ENCODE peak calls at places on chromosomes 1 and 21, in four cellular contexts. Y is MCF 10A, S is AG09309, B is AG04449. M is an unnamed sample.

GRCh38 chr1:26852701-26853100 is 10.2 kb upstream of the SFN start:
- DNase-seq in B (no peak), Y (no peak), S (no peak), M (no peak)

GRCh38 chr1:203534526-203534925 is 40.6 kb downstream of the OPTC start:
- DNase-seq in S (peak), B (peak), Y (peak), M (no peak)

GRCh38 chr21:31395268-31395667 is 51.2 kb upstream of the TIAM1 start:
- DNase-seq in S (no peak), B (no peak), Y (no peak), M (no peak)

GRCh38 chr1:220810179-220810653 is 23.5 kb downstream of the MTARC1 start:
- DNase-seq in S (peak), B (no peak), Y (peak), M (peak)

GRCh38 chr1:20426923-20427322 is 59.1 kb downstream of the CAMK2N1 start:
- DNase-seq in S (peak), B (peak), Y (peak), M (no peak)

GRCh38 chr1:6001992-6002576 is 9.9 kb upstream of the NPHP4 start:
- DNase-seq in B (no peak), Y (peak), S (no peak), M (no peak)

GRCh38 chr1:5944069-5944847 is 48.0 kb downstream of the NPHP4 start:
- DNase-seq in S (no peak), B (no peak), Y (no peak), M (no peak)

GRCh38 chr21:38721983-38722382 is 83.7 kb upstream of the ETS2 start:
- DNase-seq in Y (peak), B (no peak), S (no peak), M (no peak)

GRCh38 chr1:62882161-62882560 is 98.2 kb downstream of the ATG4C start:
- DNase-seq in S (no peak), Y (no peak), B (no peak), M (no peak)

GRCh38 chr1:90970208-90970607 is 51.6 kb downstream of the ZNF644 start:
- DNase-seq in Y (no peak), S (no peak), B (no peak), M (no peak)

GRCh38 chr1:202192770-202193613 is 607 bp upstream of the LGR6 start:
- DNase-seq in S (no peak), B (no peak), Y (peak), M (peak)

GRCh38 chr1:7042322-7043231 is 257.3 kb downstream of the CAMTA1 start:
- DNase-seq in S (no peak), B (no peak), Y (peak), M (no peak)

DNA sequence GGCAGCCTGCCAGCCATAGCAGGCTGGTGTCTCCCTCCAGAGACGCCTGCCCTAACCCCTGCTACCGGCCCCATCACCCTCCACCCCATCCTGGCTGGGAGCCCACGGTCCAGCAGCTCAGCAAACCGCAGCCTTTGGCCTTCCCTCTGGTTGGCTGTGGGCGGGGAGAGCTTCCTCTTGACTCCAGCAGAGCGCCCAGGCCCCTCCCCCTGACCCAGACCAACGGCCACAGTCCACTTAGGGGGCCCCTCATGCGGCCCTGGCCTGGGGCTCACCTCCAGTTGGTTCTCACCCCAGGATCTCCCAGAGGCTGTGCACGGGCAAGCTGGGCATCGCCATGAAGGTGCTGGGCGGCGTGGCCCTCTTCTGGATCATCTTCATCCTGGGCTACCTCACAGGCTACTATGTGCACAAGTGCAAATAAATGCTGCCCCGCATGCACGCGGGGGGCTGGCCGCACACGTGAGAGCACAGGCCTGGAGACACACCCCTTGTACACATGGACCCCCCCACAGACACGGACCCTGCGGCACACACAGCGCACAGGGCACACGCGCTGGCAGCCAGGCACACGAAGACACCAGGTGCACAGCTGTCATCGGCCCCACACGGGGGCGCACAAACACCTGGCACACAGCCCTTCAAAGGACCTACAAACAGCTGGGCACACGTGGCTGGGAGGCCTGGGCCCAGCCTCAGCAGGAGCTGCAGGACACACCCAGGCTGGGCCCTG is 3.1 kb downstream of the SMIM1 start:
- DNase-seq in Y (peak), B (no peak), S (no peak), M (no peak)
- TF ChIP-seq CTCF in Y (peak), B (peak), S (no peak), M (peak)

GRCh38 chr1:37562984-37563383 is 6.2 kb downstream of the DNALI1 start:
- DNase-seq in S (no peak), B (no peak), Y (no peak), M (no peak)

GRCh38 chr1:37559080-37559479 is 2.3 kb downstream of the DNALI1 start:
- DNase-seq in Y (no peak), S (no peak), B (no peak), M (no peak)

GRCh38 chr1:37558411-37558810 is 1.7 kb downstream of the DNALI1 start:
- DNase-seq in S (no peak), B (no peak), Y (no peak), M (no peak)

GRCh38 chr1:37561096-37561793 is 4.5 kb downstream of the DNALI1 start:
- DNase-seq in Y (no peak), S (no peak), B (no peak), M (no peak)

GRCh38 chr1:37561794-37562132 is 5.0 kb downstream of the DNALI1 start:
- DNase-seq in S (no peak), Y (peak), B (no peak), M (peak)
- TF ChIP-seq CTCF in S (peak), Y (peak), B (peak), M (peak)

DNA sequence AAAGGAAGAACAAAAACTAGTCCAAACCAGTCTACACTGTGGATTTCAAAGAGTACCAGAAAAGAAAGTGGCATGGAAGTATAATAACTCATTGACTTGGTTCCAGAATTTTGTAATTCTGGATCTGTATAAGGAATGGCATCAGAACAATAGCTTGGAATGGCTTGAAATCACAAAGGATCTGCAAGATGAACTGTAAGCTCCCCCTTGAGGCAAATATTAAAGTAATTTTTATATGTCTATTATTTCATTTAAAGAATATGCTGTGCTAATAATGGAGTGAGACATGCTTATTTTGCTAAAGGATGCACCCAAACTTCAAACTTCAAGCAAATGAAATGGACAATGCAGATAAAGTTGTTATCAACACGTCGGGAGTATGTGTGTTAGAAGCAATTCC is 21.3 kb downstream of the CHODL start:
- DNase-seq in Y (no peak), B (no peak), S (no peak), M (no peak)
- TF ChIP-seq CTCF in Y (peak), B (no peak), S (no peak), M (peak)

GRCh38 chr1:232627645-232628334 is 2.1 kb downstream of the SIPA1L2 start:
- DNase-seq in B (no peak), Y (peak), S (no peak), M (no peak)
- TF ChIP-seq CTCF in B (no peak), Y (peak), S (peak), M (peak)

DNA sequence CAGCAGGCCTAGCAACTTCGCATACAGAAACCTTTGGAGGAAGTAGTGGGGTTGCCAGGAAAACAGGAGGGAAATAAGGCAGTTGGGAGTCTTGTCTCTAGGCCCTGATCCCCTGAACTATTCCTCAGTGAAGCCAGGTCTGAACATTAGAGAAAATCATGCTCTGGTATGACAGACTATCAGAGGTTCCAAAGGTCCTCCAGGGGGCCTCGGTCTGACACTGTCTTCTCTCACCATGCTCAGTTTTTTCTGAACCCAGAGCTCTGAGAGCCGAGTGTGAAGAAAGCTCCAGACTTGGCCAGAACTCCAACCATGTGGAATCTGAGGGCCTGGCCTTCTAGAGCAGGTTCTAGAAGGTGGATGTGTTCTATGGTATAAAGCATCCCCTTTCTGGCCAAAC is 4.0 kb downstream of the TOMM40L start:
- DNase-seq in S (no peak), B (no peak), Y (peak), M (no peak)
- TF ChIP-seq CTCF in S (no peak), B (no peak), Y (no peak), M (peak)

GRCh38 chr21:36908260-36908908 is 58.1 kb downstream of the HLCS start:
- DNase-seq in Y (no peak), S (no peak), B (no peak), M (no peak)
- TF ChIP-seq CTCF in Y (no peak), S (no peak), B (no peak), M (no peak)

GRCh38 chr1:161130266-161130665 is 2.2 kb downstream of the DEDD start:
- DNase-seq in Y (no peak), S (no peak), B (no peak), M (no peak)

GRCh38 chr1:161128591-161129420 is 3.7 kb downstream of the DEDD start:
- DNase-seq in Y (no peak), B (no peak), S (no peak), M (no peak)

GRCh38 chr1:161131721-161132409 is 602 bp downstream of the DEDD start:
- DNase-seq in B (no peak), S (no peak), Y (peak), M (no peak)

GRCh38 chr1:161133220-161133740 is 813 bp upstream of the DEDD start:
- DNase-seq in B (no peak), Y (no peak), S (no peak), M (no peak)

GRCh38 chr1:161132410-161133219 is at the start of gene DEDD:
- DNase-seq in S (peak), Y (peak), B (peak), M (peak)
- TF ChIP-seq CTCF in S (peak), Y (no peak), B (no peak), M (peak)

M was measured in D721Med.